ENCODE peak calls at places on chromosomes 16 and 17, in eight cellular contexts. J is psoas muscle; B is CD4-positive, alpha-beta memory T cell; H is heart right ventricle; O is stomach; P is GM23338; D is endodermal cell; R is small intestine. I is an unnamed sample. For H3K27me3 and H3K36me3, the result is how much of the 10 kb centered on the place peaks cover.

GRCh38 chr17:48597775-48598631 is 4.4 kb upstream of the HOXB5 start:
- DNase-seq in J (peak), B (no peak), H (no peak), O (peak), P (peak), D (peak), R (no peak), I (no peak)

GRCh38 chr17:48276776-48277175 is 153.2 kb downstream of the SKAP1 start:
- DNase-seq in J (no peak), B (no peak), H (no peak), O (no peak), P (no peak), D (no peak), R (no peak), I (no peak)

GRCh38 chr16:4910828-4911227 is 26.1 kb downstream of the PPL start:
- DNase-seq in J (no peak), B (no peak), H (no peak), O (no peak), P (no peak), D (no peak), R (no peak), I (no peak)

GRCh38 chr16:80837421-80838263 is 33.2 kb upstream of the CDYL2 start:
- DNase-seq in J (no peak), B (no peak), H (no peak), O (no peak), P (no peak), D (no peak), R (no peak), I (peak)

GRCh38 chr16:85221081-85221809 is 109.0 kb upstream of the CIBAR2 start:
- DNase-seq in J (no peak), B (no peak), H (no peak), O (no peak), P (no peak), D (no peak), R (no peak), I (no peak)

GRCh38 chr17:77838748-77839147 is 119.8 kb upstream of the TNRC6C start:
- DNase-seq in J (no peak), B (no peak), H (no peak), O (no peak), P (no peak), D (no peak), R (no peak), I (no peak)

GRCh38 chr17:63140255-63140654 is 174.2 kb downstream of the TANC2 start:
- DNase-seq in J (no peak), B (no peak), H (peak), O (no peak), P (no peak), D (no peak), R (peak), I (no peak)

GRCh38 chr16:23160082-23160481 is 10.8 kb upstream of the USP31 start:
- DNase-seq in J (no peak), B (no peak), H (no peak), O (no peak), P (no peak), D (no peak), R (no peak), I (no peak)

GRCh38 chr16:31201511-31202401 is 804 bp downstream of the PYCARD start:
- DNase-seq in J (peak), B (peak), H (peak), O (peak), P (peak), D (peak), R (peak), I (no peak)

GRCh38 chr17:57671546-57672204 is 73.4 kb downstream of the CCDC182 start:
- DNase-seq in J (peak), B (peak), H (peak), O (peak), P (peak), D (peak), R (peak), I (peak)

GRCh38 chr17:38667787-38668122 is 7.0 kb downstream of the EPOP start:
- DNase-seq in J (no peak), B (no peak), H (no peak), O (no peak), P (no peak), D (no peak), R (no peak), I (no peak)

GRCh38 chr17:62093188-62094155 is 28.4 kb upstream of the MED13 start:
- DNase-seq in J (no peak), B (no peak), H (no peak), O (no peak), P (no peak), D (no peak), R (peak), I (peak)

GRCh38 chr17:66915204-66915611 is 49.3 kb upstream of the CACNG4 start:
- DNase-seq in J (no peak), B (no peak), H (no peak), O (peak), P (peak), D (peak), R (peak), I (no peak)

GRCh38 chr17:1029196-1029911 is 32.4 kb downstream of the TIMM22 start:
- DNase-seq in J (peak), B (no peak), H (no peak), O (no peak), P (no peak), D (no peak), R (no peak), I (no peak)

GRCh38 chr16:66639091-66639885 is 34.8 kb downstream of the CMTM3 start:
- DNase-seq in J (no peak), B (no peak), H (no peak), O (no peak), P (no peak), D (no peak), R (no peak), I (no peak)

GRCh38 chr17:80262775-80263244 is 2.2 kb downstream of the RNF213 start:
- DNase-seq in J (no peak), B (no peak), H (no peak), O (no peak), P (no peak), D (peak), R (no peak), I (no peak)

GRCh38 chr16:79610771-79611170 is 10.2 kb upstream of the MAF start:
- DNase-seq in J (no peak), B (no peak), H (no peak), O (no peak), P (no peak), D (no peak), R (no peak), I (no peak)

GRCh38 chr16:73054732-73055481 is 7.0 kb upstream of the ZFHX3 start:
- DNase-seq in J (no peak), B (no peak), H (no peak), O (no peak), P (peak), D (peak), R (no peak), I (no peak)

GRCh38 chr17:32444301-32445074 is at the start of gene PSMD11:
- DNase-seq in J (peak), B (peak), H (peak), O (peak), P (peak), D (peak), R (peak), I (peak)

GRCh38 chr17:73538445-73538844 is 105.8 kb downstream of the SDK2 start:
- DNase-seq in J (no peak), B (no peak), H (no peak), O (no peak), P (no peak), D (no peak), R (no peak), I (no peak)

GRCh38 chr16:20387978-20388377 is 16.6 kb downstream of the PDILT start:
- DNase-seq in J (no peak), B (no peak), H (no peak), O (no peak), P (no peak), D (no peak), R (no peak), I (no peak)

GRCh38 chr16:53523126-53523804 is 20.3 kb upstream of the AKTIP start:
- DNase-seq in J (no peak), B (no peak), H (no peak), O (no peak), P (no peak), D (no peak), R (no peak), I (no peak)

GRCh38 chr16:53415504-53415903 is 18.8 kb upstream of the RBL2 start:
- DNase-seq in J (no peak), B (no peak), H (no peak), O (no peak), P (peak), D (peak), R (peak), I (no peak)

GRCh38 chr17:69358688-69359596 is 32.0 kb upstream of the ABCA5 start:
- DNase-seq in J (no peak), B (no peak), H (no peak), O (no peak), P (peak), D (peak), R (no peak), I (no peak)

GRCh38 chr16:19872935-19873334 is 11.7 kb downstream of the GPRC5B start:
- DNase-seq in J (no peak), B (no peak), H (no peak), O (no peak), P (no peak), D (no peak), R (no peak), I (no peak)

GRCh38 chr17:81064746-81065475 is 30.0 kb downstream of the BAIAP2 start:
- DNase-seq in J (no peak), B (no peak), H (peak), O (peak), P (no peak), D (peak), R (no peak), I (no peak)

DNA sequence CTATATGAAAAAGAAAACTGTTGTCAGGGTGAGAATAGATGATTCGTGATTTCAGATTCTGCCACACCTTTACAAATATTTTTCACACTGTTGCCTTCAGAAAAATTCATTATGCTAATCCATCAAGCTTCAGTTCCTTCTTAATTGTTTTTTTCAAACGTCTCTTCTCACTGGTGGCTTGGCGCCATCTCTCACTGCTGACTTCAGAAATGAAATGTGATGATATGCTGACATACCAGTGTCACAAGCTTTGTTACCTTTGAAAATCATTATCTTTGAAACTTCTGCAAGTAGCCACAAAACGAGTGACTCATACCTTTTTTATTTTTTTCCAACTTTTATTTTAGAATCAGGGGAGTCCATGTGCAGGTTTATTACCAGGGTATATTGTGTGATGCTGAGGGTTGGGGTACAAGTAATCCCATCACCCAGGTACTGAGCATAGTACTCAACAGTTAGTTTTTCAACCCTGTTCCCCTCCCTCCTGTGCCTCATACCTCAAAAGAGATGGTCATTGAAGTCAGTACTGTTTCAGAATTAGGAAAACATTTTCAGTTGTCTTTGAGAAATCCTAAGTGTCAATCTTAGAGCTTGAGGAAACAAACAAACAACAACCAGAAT is 14.0 kb upstream of the KRT222 start:
- DNase-seq in J (no peak), B (no peak), H (no peak), O (no peak), P (no peak), D (no peak), R (no peak), I (no peak)
- H3K27me3 ChIP-seq in J (under half), B (under half), H (under half), O (under half), P (under half), D (under half), R (under half), I (under half)

DNA sequence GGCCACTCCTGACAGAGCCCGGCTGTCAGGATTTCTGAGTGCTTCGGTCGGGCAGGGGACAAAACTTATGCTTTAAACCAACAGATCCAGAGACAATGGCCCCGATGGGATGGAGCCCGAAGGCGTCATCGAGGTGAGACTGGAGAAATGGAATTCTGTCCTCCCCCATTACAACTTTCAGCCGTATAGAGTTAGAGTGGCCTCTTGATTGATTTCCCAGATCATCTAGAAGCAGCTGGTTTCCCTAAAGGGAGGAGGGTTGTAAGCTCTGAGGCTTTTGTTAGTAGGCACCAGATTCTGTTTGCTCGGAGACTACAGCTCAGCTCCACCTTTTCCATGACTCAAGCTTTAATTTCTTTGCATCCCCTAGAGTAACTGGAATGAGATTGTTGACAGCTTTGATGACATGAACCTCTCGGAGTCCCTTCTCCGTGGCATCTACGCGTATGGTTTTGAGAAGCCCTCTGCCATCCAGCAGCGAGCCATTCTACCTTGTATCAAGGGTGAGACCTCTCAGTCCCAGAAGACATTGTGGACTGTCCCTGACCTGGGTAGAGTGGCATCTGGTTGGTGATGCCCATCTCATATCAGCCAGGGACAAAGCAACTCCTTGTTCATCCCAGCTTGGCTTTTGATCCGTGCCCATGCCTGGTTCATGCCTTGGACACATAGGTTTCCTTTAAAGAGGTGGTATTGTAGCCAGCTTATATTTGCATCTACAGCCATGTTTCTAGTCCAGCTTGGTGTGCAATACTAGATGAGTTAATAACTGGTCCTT is 5.1 kb upstream of the CD68 start:
- DNase-seq in J (no peak), B (no peak), H (no peak), O (no peak), P (no peak), D (peak), R (no peak), I (no peak)
- H3K4me3 ChIP-seq in J (peak), B (peak), H (peak), O (peak), P (peak), D (peak), R (peak), I (peak)

GRCh38 chr16:2451851-2452320 is 8.0 kb upstream of the TEDC2 start:
- DNase-seq in J (no peak), B (no peak), H (no peak), O (no peak), P (no peak), D (no peak), R (no peak), I (no peak)
- H3K36me3 ChIP-seq in J (under half), B (under half), H (under half), O (under half), P (under half), D (half or more), R (under half), I (under half)

GRCh38 chr17:36792849-36793248 is 144.4 kb upstream of the LHX1 start:
- DNase-seq in J (no peak), B (no peak), H (no peak), O (no peak), P (no peak), D (peak), R (no peak), I (no peak)

GRCh38 chr17:36791961-36792475 is 145.3 kb upstream of the LHX1 start:
- DNase-seq in J (no peak), B (no peak), H (no peak), O (no peak), P (no peak), D (peak), R (no peak), I (no peak)

GRCh38 chr17:36793976-36794375 is 143.3 kb upstream of the LHX1 start:
- DNase-seq in J (no peak), B (no peak), H (no peak), O (no peak), P (no peak), D (peak), R (no peak), I (no peak)

GRCh38 chr17:36786867-36787266 is 150.4 kb upstream of the LHX1 start:
- DNase-seq in J (no peak), B (no peak), H (no peak), O (no peak), P (no peak), D (no peak), R (no peak), I (no peak)

GRCh38 chr17:36791150-36791653 is 146.1 kb upstream of the LHX1 start:
- DNase-seq in J (no peak), B (no peak), H (no peak), O (no peak), P (no peak), D (peak), R (no peak), I (no peak)
- H3K27me3 ChIP-seq in J (under half), B (under half), H (under half), O (half or more), P (under half), D (under half), R (under half), I (under half)

GRCh38 chr16:57297856-57298255 is 13.4 kb upstream of the PLLP start:
- DNase-seq in J (no peak), B (peak), H (no peak), O (no peak), P (peak), D (no peak), R (peak), I (no peak)
- H3K4me3 ChIP-seq in J (no peak), B (no peak), H (no peak), O (no peak), P (no peak), D (no peak), R (no peak), I (no peak)

GRCh38 chr17:11240841-11241610 is at the start of gene SHISA6:
- DNase-seq in J (peak), B (no peak), H (no peak), O (no peak), P (peak), D (peak), R (no peak), I (no peak)
- H3K36me3 ChIP-seq in J (under half), B (under half), H (under half), O (under half), P (under half), D (under half), R (under half), I (under half)

GRCh38 chr17:50627386-50627781 is 7.3 kb upstream of the ABCC3 start:
- DNase-seq in J (no peak), B (no peak), H (no peak), O (no peak), P (no peak), D (no peak), R (no peak), I (no peak)
- H3K27me3 ChIP-seq in J (under half), B (under half), H (under half), O (under half), P (under half), D (under half), R (under half), I (under half)

GRCh38 chr16:9097266-9098219 is 6.1 kb downstream of the HAPSTR1 start:
- DNase-seq in J (no peak), B (no peak), H (no peak), O (no peak), P (no peak), D (peak), R (no peak), I (no peak)
- H3K4me3 ChIP-seq in J (peak), B (no peak), H (peak), O (no peak), P (no peak), D (no peak), R (no peak), I (no peak)

GRCh38 chr16:10966129-10966528 is 21.8 kb downstream of the CLEC16A start:
- DNase-seq in J (no peak), B (no peak), H (no peak), O (no peak), P (no peak), D (no peak), R (no peak), I (no peak)
- H3K36me3 ChIP-seq in J (under half), B (under half), H (under half), O (under half), P (under half), D (under half), R (under half), I (under half)